ENCODE peak calls at places on chromosomes 6 and 20, in eight cellular contexts. One of them, this sample, is unnamed.
A peak's percentile ranks its signal among the peaks of the same experiment; 100 is the strongest.

GRCh38 chr6:63862486-63863198 is 227.0 kb downstream of the PHF3 start:
- DNase-seq in natural killer cell: no peak
- DNase-seq in stimulated activated CD4-positive, alpha-beta T cell treated with anti-CD3 and anti-CD28 coated beads, Interleukin-1b, Interleukin-23, amount 100 ng/mL, for 48 hours: no peak
- DNase-seq in GM13976: no peak
- DNase-seq in HCT116: no peak
- DNase-seq in NCI-H69: no peak
- DNase-seq in GM12878: no peak
- DNase-seq in effector CD4-positive, alpha-beta T cell: no peak
- DNase-seq in this sample: no peak

GRCh38 chr6:170584954-170585498 is 589 bp upstream of the PDCD2 start:
- DNase-seq in HCT116: no peak
- DNase-seq in stimulated activated CD4-positive, alpha-beta T cell treated with anti-CD3 and anti-CD28 coated beads, Interleukin-1b, Interleukin-23, amount 100 ng/mL, for 48 hours: no peak
- DNase-seq in natural killer cell: no peak
- DNase-seq in NCI-H69: no peak
- DNase-seq in GM13976: no peak
- DNase-seq in effector CD4-positive, alpha-beta T cell: no peak
- DNase-seq in GM12878: no peak
- DNase-seq in this sample: no peak

GRCh38 chr20:53177687-53178086 is 205.5 kb downstream of the TSHZ2 start:
- DNase-seq in HCT116: no peak
- DNase-seq in stimulated activated CD4-positive, alpha-beta T cell treated with anti-CD3 and anti-CD28 coated beads, Interleukin-1b, Interleukin-23, amount 100 ng/mL, for 48 hours: no peak
- DNase-seq in effector CD4-positive, alpha-beta T cell: no peak
- DNase-seq in GM13976: no peak
- DNase-seq in natural killer cell: no peak
- DNase-seq in NCI-H69: no peak
- DNase-seq in GM12878: no peak
- DNase-seq in this sample: no peak

GRCh38 chr6:22906091-22906549 is 336.8 kb downstream of the HDGFL1 start:
- DNase-seq in stimulated activated CD4-positive, alpha-beta T cell treated with anti-CD3 and anti-CD28 coated beads, Interleukin-1b, Interleukin-23, amount 100 ng/mL, for 48 hours: no peak
- DNase-seq in NCI-H69: peak; percentile 39
- DNase-seq in GM12878: no peak
- DNase-seq in GM13976: no peak
- DNase-seq in HCT116: no peak
- DNase-seq in effector CD4-positive, alpha-beta T cell: no peak
- DNase-seq in natural killer cell: no peak
- DNase-seq in this sample: no peak

GRCh38 chr6:111872521-111873177 is 603 bp downstream of the FYN start:
- DNase-seq in NCI-H69: peak; percentile 74
- DNase-seq in stimulated activated CD4-positive, alpha-beta T cell treated with anti-CD3 and anti-CD28 coated beads, Interleukin-1b, Interleukin-23, amount 100 ng/mL, for 48 hours: peak; percentile 55
- DNase-seq in GM12878: no peak
- DNase-seq in natural killer cell: peak; percentile 70
- DNase-seq in effector CD4-positive, alpha-beta T cell: peak; percentile 64
- DNase-seq in GM13976: peak; percentile 66
- DNase-seq in HCT116: no peak
- DNase-seq in this sample: peak; percentile 61

GRCh38 chr6:166456360-166457156 is 73.8 kb upstream of the MPC1 start:
- DNase-seq in natural killer cell: no peak
- DNase-seq in stimulated activated CD4-positive, alpha-beta T cell treated with anti-CD3 and anti-CD28 coated beads, Interleukin-1b, Interleukin-23, amount 100 ng/mL, for 48 hours: no peak
- DNase-seq in effector CD4-positive, alpha-beta T cell: no peak
- DNase-seq in GM13976: no peak
- DNase-seq in NCI-H69: peak; percentile 26
- DNase-seq in GM12878: peak; percentile 17
- DNase-seq in HCT116: no peak
- DNase-seq in this sample: no peak

GRCh38 chr6:84392292-84392691 is 164.8 kb upstream of the CEP162 start:
- DNase-seq in natural killer cell: no peak
- DNase-seq in NCI-H69: no peak
- DNase-seq in stimulated activated CD4-positive, alpha-beta T cell treated with anti-CD3 and anti-CD28 coated beads, Interleukin-1b, Interleukin-23, amount 100 ng/mL, for 48 hours: no peak
- DNase-seq in GM13976: no peak
- DNase-seq in HCT116: no peak
- DNase-seq in effector CD4-positive, alpha-beta T cell: no peak
- DNase-seq in GM12878: no peak
- DNase-seq in this sample: no peak

GRCh38 chr20:41174373-41174772 is 37.0 kb downstream of the PLCG1 start:
- DNase-seq in effector CD4-positive, alpha-beta T cell: no peak
- DNase-seq in GM13976: no peak
- DNase-seq in stimulated activated CD4-positive, alpha-beta T cell treated with anti-CD3 and anti-CD28 coated beads, Interleukin-1b, Interleukin-23, amount 100 ng/mL, for 48 hours: no peak
- DNase-seq in HCT116: no peak
- DNase-seq in GM12878: no peak
- DNase-seq in NCI-H69: no peak
- DNase-seq in natural killer cell: peak; percentile 4
- DNase-seq in this sample: no peak

GRCh38 chr6:113854531-113855499 is 2.3 kb upstream of the MARCKS start:
- DNase-seq in GM13976: peak; percentile 88
- DNase-seq in natural killer cell: no peak
- DNase-seq in effector CD4-positive, alpha-beta T cell: no peak
- DNase-seq in stimulated activated CD4-positive, alpha-beta T cell treated with anti-CD3 and anti-CD28 coated beads, Interleukin-1b, Interleukin-23, amount 100 ng/mL, for 48 hours: no peak
- DNase-seq in NCI-H69: peak; percentile 93
- DNase-seq in HCT116: no peak
- DNase-seq in GM12878: no peak
- DNase-seq in this sample: no peak

GRCh38 chr6:96460052-96460700 is 61.4 kb upstream of the UFL1 start:
- DNase-seq in NCI-H69: peak; percentile 94
- DNase-seq in GM13976: no peak
- DNase-seq in effector CD4-positive, alpha-beta T cell: no peak
- DNase-seq in GM12878: no peak
- DNase-seq in stimulated activated CD4-positive, alpha-beta T cell treated with anti-CD3 and anti-CD28 coated beads, Interleukin-1b, Interleukin-23, amount 100 ng/mL, for 48 hours: no peak
- DNase-seq in HCT116: no peak
- DNase-seq in natural killer cell: no peak
- DNase-seq in this sample: no peak

GRCh38 chr6:111918825-111919224 is 45.6 kb upstream of the FYN start:
- DNase-seq in effector CD4-positive, alpha-beta T cell: no peak
- DNase-seq in HCT116: no peak
- DNase-seq in NCI-H69: no peak
- DNase-seq in natural killer cell: no peak
- DNase-seq in GM12878: no peak
- DNase-seq in GM13976: no peak
- DNase-seq in stimulated activated CD4-positive, alpha-beta T cell treated with anti-CD3 and anti-CD28 coated beads, Interleukin-1b, Interleukin-23, amount 100 ng/mL, for 48 hours: no peak
- DNase-seq in this sample: no peak

GRCh38 chr6:14734416-14735340 is 511.2 kb upstream of the JARID2 start:
- DNase-seq in GM12878: peak; percentile 88
- DNase-seq in HCT116: peak; percentile 72
- DNase-seq in stimulated activated CD4-positive, alpha-beta T cell treated with anti-CD3 and anti-CD28 coated beads, Interleukin-1b, Interleukin-23, amount 100 ng/mL, for 48 hours: peak; percentile 68
- DNase-seq in GM13976: peak; percentile 47
- DNase-seq in NCI-H69: no peak
- DNase-seq in natural killer cell: no peak
- DNase-seq in effector CD4-positive, alpha-beta T cell: no peak
- DNase-seq in this sample: no peak

GRCh38 chr6:149334682-149335160 is 17.2 kb downstream of the TAB2 start:
- DNase-seq in GM12878: no peak
- DNase-seq in GM13976: no peak
- DNase-seq in stimulated activated CD4-positive, alpha-beta T cell treated with anti-CD3 and anti-CD28 coated beads, Interleukin-1b, Interleukin-23, amount 100 ng/mL, for 48 hours: no peak
- DNase-seq in effector CD4-positive, alpha-beta T cell: no peak
- DNase-seq in NCI-H69: no peak
- DNase-seq in HCT116: peak; percentile 75
- DNase-seq in natural killer cell: no peak
- DNase-seq in this sample: no peak

GRCh38 chr20:12409501-12409900 is 491.8 kb downstream of the BTBD3 start:
- DNase-seq in effector CD4-positive, alpha-beta T cell: no peak
- DNase-seq in HCT116: no peak
- DNase-seq in natural killer cell: no peak
- DNase-seq in stimulated activated CD4-positive, alpha-beta T cell treated with anti-CD3 and anti-CD28 coated beads, Interleukin-1b, Interleukin-23, amount 100 ng/mL, for 48 hours: no peak
- DNase-seq in GM12878: no peak
- DNase-seq in GM13976: no peak
- DNase-seq in NCI-H69: no peak
- DNase-seq in this sample: no peak